ENCODE peak calls at places on chromosome 7, in four cellular contexts. D is IMR-90, I is endothelial cell of umbilical vein, F is K562. X is an unnamed sample.
A peak's percentile ranks its signal among the peaks of the same experiment; 100 is the strongest.

GRCh38 chr7:39709768-39710291 is 86.5 kb downstream of the RALA start:
- DNase-seq in D (peak; percentile 91), I (peak; percentile 61), F (no peak), X (no peak)

GRCh38 chr7:24786941-24787340 is 29.7 kb upstream of the GSDME start:
- DNase-seq in D (peak; percentile 99), I (peak; percentile 72), F (no peak), X (peak; percentile 77)

GRCh38 chr7:14837216-14837615 is 65.3 kb downstream of the DGKB start:
- DNase-seq in D (no peak), I (no peak), F (no peak), X (no peak)

GRCh38 chr7:70788276-70788675 is 343.7 kb upstream of the GALNT17 start:
- DNase-seq in D (no peak), I (no peak), F (peak; percentile 68), X (no peak)

GRCh38 chr7:41792099-41792498 is 89.2 kb upstream of the INHBA start:
- DNase-seq in D (peak; percentile 41), I (no peak), F (no peak), X (no peak)

GRCh38 chr7:87344446-87344845 is 1.0 kb upstream of the CROT start:
- DNase-seq in D (no peak), I (peak; percentile 51), F (no peak), X (no peak)

GRCh38 chr7:151809864-151810170 is 67.1 kb downstream of the PRKAG2 start:
- DNase-seq in D (no peak), I (no peak), F (no peak), X (no peak)

GRCh38 chr7:150949564-150949963 is 28.6 kb downstream of the KCNH2 start:
- DNase-seq in D (no peak), I (no peak), F (no peak), X (no peak)

GRCh38 chr7:24714676-24715010 is 42.6 kb downstream of the GSDME start:
- DNase-seq in D (no peak), I (no peak), F (no peak), X (no peak)

GRCh38 chr7:99729501-99730261 is 5.3 kb downstream of the CYP3A7 start:
- DNase-seq in D (no peak), I (no peak), F (no peak), X (peak; percentile 60)

GRCh38 chr7:51639661-51640340 is 323.2 kb upstream of the COBL start:
- DNase-seq in D (no peak), I (no peak), F (no peak), X (no peak)

GRCh38 chr7:102454423-102454822 is 10.2 kb downstream of the ALKBH4 start:
- DNase-seq in D (no peak), I (no peak), F (no peak), X (no peak)

GRCh38 chr7:17206354-17206905 is 92.0 kb upstream of the AHR start:
- DNase-seq in D (no peak), I (peak; percentile 3), F (no peak), X (no peak)

GRCh38 chr7:44194069-44194468 is 4.8 kb upstream of the GCK start:
- DNase-seq in D (peak; percentile 33), I (no peak), F (no peak), X (no peak)

GRCh38 chr7:14806886-14807285 is 95.7 kb downstream of the DGKB start:
- DNase-seq in D (peak; percentile 3), I (no peak), F (no peak), X (no peak)

GRCh38 chr7:48176356-48176893 is 5.2 kb downstream of the ABCA13 start:
- DNase-seq in D (no peak), I (no peak), F (no peak), X (no peak)

GRCh38 chr7:71480814-71481213 is 348.9 kb downstream of the GALNT17 start:
- DNase-seq in D (no peak), I (no peak), F (no peak), X (no peak)

GRCh38 chr7:3210531-3210930 is 90.5 kb upstream of the SDK1 start:
- DNase-seq in D (no peak), I (no peak), F (no peak), X (no peak)

GRCh38 chr7:93044147-93044810 is 73.5 kb downstream of the SAMD9 start:
- DNase-seq in D (peak; percentile 74), I (peak; percentile 26), F (no peak), X (peak; percentile 75)

GRCh38 chr7:139035588-139036353 is at the start of gene ZC3HAV1L:
- DNase-seq in D (peak; percentile 63), I (peak; percentile 84), F (no peak), X (no peak)

GRCh38 chr7:134293029-134293740 is 23.5 kb downstream of the SLC35B4 start:
- DNase-seq in D (no peak), I (no peak), F (no peak), X (no peak)

GRCh38 chr7:2106920-2107319 is 125.8 kb downstream of the MAD1L1 start:
- DNase-seq in D (peak; percentile 67), I (peak; percentile 38), F (no peak), X (peak; percentile 79)

GRCh38 chr7:55192718-55193117 is 172.4 kb upstream of the LANCL2 start:
- DNase-seq in D (peak; percentile 88), I (peak; percentile 90), F (no peak), X (no peak)

GRCh38 chr7:154564676-154565075 is 438.2 kb downstream of the PAXIP1 start:
- DNase-seq in D (no peak), I (no peak), F (no peak), X (no peak)

GRCh38 chr7:141333459-141333858 is 217.8 kb upstream of the AGK start:
- DNase-seq in D (no peak), I (no peak), F (peak; percentile 38), X (no peak)

GRCh38 chr7:141325275-141325674 is 225.9 kb upstream of the AGK start:
- DNase-seq in D (no peak), I (no peak), F (no peak), X (no peak)

GRCh38 chr7:141322355-141322754 is 228.9 kb upstream of the AGK start:
- DNase-seq in D (no peak), I (no peak), F (no peak), X (no peak)

GRCh38 chr7:141323826-141324225 is 227.4 kb upstream of the AGK start:
- DNase-seq in D (no peak), I (no peak), F (no peak), X (no peak)

GRCh38 chr7:141328290-141328689 is 222.9 kb upstream of the AGK start:
- DNase-seq in D (no peak), I (no peak), F (no peak), X (no peak)
- H3K9me1 ChIP-seq in D (no peaks in the 10 kb centered on the region), I (no peaks in the 10 kb centered on the region), F (no peaks in the 10 kb centered on the region), X (no peaks in the 10 kb centered on the region)

GRCh38 chr7:105044449-105045081 is 30.6 kb downstream of the KMT2E start:
- DNase-seq in D (no peak), I (no peak), F (peak; percentile 24), X (no peak)

GRCh38 chr7:105046414-105046813 is 32.4 kb downstream of the KMT2E start:
- DNase-seq in D (peak; percentile 75), I (no peak), F (no peak), X (no peak)

GRCh38 chr7:105050493-105050892 is 36.5 kb downstream of the KMT2E start:
- DNase-seq in D (no peak), I (no peak), F (no peak), X (no peak)

GRCh38 chr7:105047932-105048331 is 33.9 kb downstream of the KMT2E start:
- DNase-seq in D (no peak), I (no peak), F (no peak), X (no peak)
- H4K20me1 ChIP-seq in D (peaks cover 41% of the 10 kb centered on the region), I (peaks cover 6% of the 10 kb centered on the region), F (no peaks in the 10 kb centered on the region), X (peaks cover 2% of the 10 kb centered on the region)

DNA sequence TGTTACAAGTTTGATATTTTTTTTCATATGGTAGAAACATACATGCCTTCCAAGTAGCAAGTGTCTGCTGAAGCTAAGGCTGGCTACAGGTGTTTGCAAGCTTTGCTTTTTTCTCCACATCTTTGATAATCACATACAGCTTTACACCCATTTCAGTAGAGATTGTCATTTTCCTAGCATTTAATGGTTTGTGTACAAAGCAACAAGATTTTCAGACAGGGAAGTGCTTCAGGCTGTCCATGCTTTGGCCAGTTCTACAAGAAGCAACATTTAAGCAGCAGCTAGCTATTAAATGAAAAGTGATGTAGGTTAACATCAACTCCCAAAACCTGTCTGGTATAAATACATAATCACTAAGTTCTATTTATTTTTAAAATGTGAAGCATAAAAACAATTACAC is 2.3 kb downstream of the HDAC9 start:
- DNase-seq in D (no peak), I (no peak), F (no peak), X (no peak)
- H3K4me3 ChIP-seq in D (no peak overlapping the region), I (no peak overlapping the region), F (no peak overlapping the region), X (no peak overlapping the region)

GRCh38 chr7:95907337-95907736 is 135.0 kb downstream of the DYNC1I1 start:
- DNase-seq in D (no peak), I (no peak), F (no peak), X (no peak)

GRCh38 chr7:95904099-95904498 is 131.7 kb downstream of the DYNC1I1 start:
- DNase-seq in D (no peak), I (no peak), F (no peak), X (no peak)

GRCh38 chr7:95908499-95908898 is 136.1 kb downstream of the DYNC1I1 start:
- DNase-seq in D (no peak), I (no peak), F (no peak), X (no peak)

GRCh38 chr7:95905165-95905564 is 132.8 kb downstream of the DYNC1I1 start:
- DNase-seq in D (no peak), I (no peak), F (no peak), X (no peak)

DNA sequence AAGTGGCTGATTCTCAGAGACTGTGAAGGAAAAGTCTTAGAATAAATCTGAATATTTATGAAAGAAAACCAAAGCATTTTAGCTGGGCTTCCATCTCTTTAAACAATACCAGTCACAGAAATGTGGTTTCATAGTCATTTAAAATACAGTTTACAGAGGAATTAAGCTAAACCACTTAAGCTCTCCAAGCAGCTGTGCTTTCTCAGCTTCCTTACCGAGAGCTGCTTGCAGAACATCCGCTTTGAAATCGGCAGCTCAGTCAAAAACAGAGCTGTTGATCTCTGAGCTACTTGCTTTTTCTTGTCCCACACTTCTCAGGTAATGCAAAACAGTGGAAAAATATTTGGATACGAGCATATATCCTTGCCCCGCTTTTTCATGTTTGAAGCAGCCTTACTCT is 134.5 kb downstream of the DYNC1I1 start:
- DNase-seq in D (no peak), I (no peak), F (no peak), X (no peak)
- H3K9me1 ChIP-seq in D (no peaks in the 10 kb centered on the region), I (no peaks in the 10 kb centered on the region), F (no peaks in the 10 kb centered on the region), X (no peaks in the 10 kb centered on the region)

GRCh38 chr7:116222501-116222900 is 12.2 kb downstream of the TES start:
- DNase-seq in D (no peak), I (no peak), F (no peak), X (no peak)
- H4K20me1 ChIP-seq in D (peaks cover 13% of the 10 kb centered on the region), I (peaks cover 2% of the 10 kb centered on the region), F (peaks cover 22% of the 10 kb centered on the region), X (peaks cover 14% of the 10 kb centered on the region)

DNA sequence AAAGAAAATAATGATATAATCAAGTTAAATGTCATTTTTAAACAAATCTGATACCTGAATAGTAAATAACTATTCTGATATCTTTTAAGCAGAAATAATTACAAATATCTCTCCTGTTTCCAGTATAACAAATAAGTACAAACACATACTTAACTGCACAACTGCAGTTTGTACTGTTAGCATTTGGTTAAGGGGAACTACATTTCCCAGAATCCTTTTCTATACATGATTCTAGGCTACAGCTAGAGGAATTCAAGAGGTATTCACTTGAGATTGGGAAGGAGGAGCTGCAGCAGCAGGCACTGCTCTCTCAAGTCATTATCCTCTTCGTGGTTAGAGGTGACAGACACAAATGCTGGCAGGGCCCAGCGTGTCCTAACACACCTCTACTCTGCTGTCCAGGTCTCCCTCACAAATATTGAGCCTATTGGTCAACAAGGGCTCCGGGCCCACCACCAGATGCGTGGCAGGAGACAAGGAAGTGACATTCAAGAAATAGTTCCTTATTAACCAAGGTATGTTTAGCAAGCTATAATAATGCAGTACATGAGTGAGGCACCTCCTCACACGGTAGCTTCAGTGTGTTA is 255.1 kb upstream of the MKLN1 start:
- DNase-seq in D (peak; percentile 34), I (peak; percentile 61), F (peak; percentile 49), X (no peak)
- H3K4me3 ChIP-seq in D (no peak overlapping the region), I (no peak overlapping the region), F (no peak overlapping the region), X (no peak overlapping the region)

X was measured in keratinocyte.